ENCODE peak calls at places on chromosomes 12 and 14, in six cellular contexts. Z, X, A, C, N and F are unnamed samples.

GRCh38 chr14:21382886-21383847 is 652 bp downstream of the SUPT16H start:
- DNase-seq in Z (peak; percentile 51), X (peak; percentile 63), A (no peak), C (peak; percentile 92), N (peak; percentile 6), F (peak; percentile 32)

GRCh38 chr14:48598458-48598857 is 923.1 kb upstream of the MDGA2 start:
- DNase-seq in Z (no peak), X (no peak), A (no peak), C (no peak), N (no peak), F (no peak)

GRCh38 chr14:51929920-51930682 is 59.2 kb upstream of the RTRAF start:
- DNase-seq in Z (no peak), X (no peak), A (no peak), C (no peak), N (no peak), F (no peak)

GRCh38 chr12:9760699-9761406 is at the start of gene CD69:
- DNase-seq in Z (no peak), X (no peak), A (no peak), C (no peak), N (peak; percentile 59), F (no peak)

GRCh38 chr14:102394717-102395378 is 32.1 kb downstream of the TECPR2 start:
- DNase-seq in Z (no peak), X (no peak), A (no peak), C (no peak), N (no peak), F (no peak)

GRCh38 chr12:43676183-43676813 is 82.3 kb downstream of the PUS7L start:
- DNase-seq in Z (peak; percentile 53), X (no peak), A (no peak), C (no peak), N (no peak), F (no peak)

GRCh38 chr12:7966558-7966957 is 30.6 kb upstream of the SLC2A3 start:
- DNase-seq in Z (no peak), X (no peak), A (no peak), C (no peak), N (no peak), F (no peak)

GRCh38 chr12:7093892-7094291 is 1.6 kb upstream of the C1R start:
- DNase-seq in Z (no peak), X (peak; percentile 73), A (no peak), C (no peak), N (no peak), F (no peak)

GRCh38 chr12:3842517-3842916 is 30.7 kb downstream of the PARP11 start:
- DNase-seq in Z (no peak), X (no peak), A (no peak), C (no peak), N (no peak), F (no peak)

GRCh38 chr12:79673334-79673733 is 17.4 kb downstream of the PAWR start:
- DNase-seq in Z (no peak), X (no peak), A (no peak), C (peak; percentile 46), N (no peak), F (no peak)

GRCh38 chr14:35470775-35471174 is 63.2 kb upstream of the INSM2 start:
- DNase-seq in Z (peak; percentile 13), X (peak; percentile 37), A (no peak), C (no peak), N (no peak), F (no peak)

GRCh38 chr14:53570411-53571387 is 385.9 kb downstream of the BMP4 start:
- DNase-seq in Z (no peak), X (no peak), A (no peak), C (no peak), N (no peak), F (no peak)

GRCh38 chr12:119486599-119487154 is 106.9 kb upstream of the TMEM233 start:
- DNase-seq in Z (no peak), X (no peak), A (no peak), C (no peak), N (no peak), F (no peak)

GRCh38 chr12:132152921-132153321 is 8.7 kb downstream of the NOC4L start:
- DNase-seq in Z (no peak), X (no peak), A (no peak), C (no peak), N (no peak), F (no peak)

GRCh38 chr14:24996930-24997329 is 53.0 kb downstream of the STXBP6 start:
- DNase-seq in Z (no peak), X (no peak), A (no peak), C (no peak), N (no peak), F (no peak)

GRCh38 chr12:19894049-19894448 is 454.8 kb downstream of the AEBP2 start:
- DNase-seq in Z (no peak), X (peak; percentile 30), A (no peak), C (no peak), N (no peak), F (no peak)

GRCh38 chr14:104216457-104216856 is 78.1 kb downstream of the KIF26A start:
- DNase-seq in Z (no peak), X (no peak), A (no peak), C (no peak), N (no peak), F (no peak)

GRCh38 chr14:73467377-73467776 is 9.0 kb upstream of the NUMB start:
- DNase-seq in Z (no peak), X (no peak), A (no peak), C (no peak), N (no peak), F (no peak)

GRCh38 chr12:14567311-14568195 is at the start of gene PLBD1:
- DNase-seq in Z (peak; percentile 78), X (peak; percentile 38), A (no peak), C (no peak), N (no peak), F (peak; percentile 31)

GRCh38 chr12:22609501-22609900 is 15.5 kb upstream of the ETNK1 start:
- DNase-seq in Z (no peak), X (no peak), A (no peak), C (no peak), N (no peak), F (no peak)

GRCh38 chr12:131061041-131061806 is 107.5 kb downstream of the ADGRD1 start:
- DNase-seq in Z (no peak), X (no peak), A (no peak), C (peak; percentile 55), N (no peak), F (no peak)

GRCh38 chr14:32374155-32374554 is 45.1 kb downstream of the AKAP6 start:
- DNase-seq in Z (no peak), X (no peak), A (no peak), C (no peak), N (no peak), F (no peak)

GRCh38 chr12:1580036-1580435 is 14.3 kb downstream of the FBXL14 start:
- DNase-seq in Z (no peak), X (no peak), A (no peak), C (no peak), N (no peak), F (no peak)

GRCh38 chr12:109888179-109889020 is 8.1 kb upstream of the GLTP start:
- DNase-seq in Z (no peak), X (peak; percentile 88), A (no peak), C (no peak), N (no peak), F (no peak)

GRCh38 chr12:110141389-110141788 is 17.2 kb downstream of the IFT81 start:
- DNase-seq in Z (no peak), X (peak; percentile 58), A (no peak), C (no peak), N (no peak), F (no peak)

GRCh38 chr14:21003788-21004346 is 4.8 kb downstream of the SLC39A2 start:
- DNase-seq in Z (no peak), X (no peak), A (no peak), C (no peak), N (no peak), F (no peak)

GRCh38 chr14:80136358-80136757 is 74.9 kb downstream of the DIO2 start:
- DNase-seq in Z (peak; percentile 24), X (no peak), A (no peak), C (peak; percentile 45), N (no peak), F (no peak)

GRCh38 chr14:102192840-102193502 is 53.3 kb downstream of the WDR20 start:
- DNase-seq in Z (no peak), X (no peak), A (no peak), C (no peak), N (no peak), F (no peak)

GRCh38 chr12:101666017-101666728 is 31.3 kb upstream of the CHPT1 start:
- DNase-seq in Z (no peak), X (no peak), A (no peak), C (no peak), N (no peak), F (no peak)

GRCh38 chr14:77458249-77458950 is 507 bp downstream of the AHSA1 start:
- DNase-seq in Z (peak; percentile 42), X (peak; percentile 55), A (no peak), C (peak; percentile 38), N (no peak), F (no peak)

GRCh38 chr14:21041676-21042433 is at the start of gene RNASE7:
- DNase-seq in Z (no peak), X (peak; percentile 53), A (no peak), C (no peak), N (no peak), F (no peak)

GRCh38 chr12:120155072-120155471 is 38.5 kb upstream of the RAB35 start:
- DNase-seq in Z (no peak), X (no peak), A (no peak), C (no peak), N (no peak), F (no peak)